ENCODE peak calls at places on chromosomes 3 and 15, in six cellular contexts. E, Q, X, C, H and S are unnamed samples.

GRCh38 chr15:68042156-68042854 is 11.8 kb upstream of the PIAS1 start:
- DNase-seq in E (no peak), Q (no peak), X (no peak), C (no peak), H (no peak), S (no peak)

GRCh38 chr3:194682189-194682588 is 3.5 kb upstream of the FAM43A start:
- DNase-seq in E (no peak), Q (no peak), X (no peak), C (no peak), H (no peak), S (no peak)

GRCh38 chr3:8635625-8636024 is 9.0 kb downstream of the SSUH2 start:
- DNase-seq in E (no peak), Q (no peak), X (no peak), C (no peak), H (no peak), S (no peak)

GRCh38 chr15:48355377-48355776 is 24.1 kb downstream of the DUT start:
- DNase-seq in E (no peak), Q (no peak), X (peak; percentile 27), C (peak; percentile 54), H (no peak), S (no peak)

GRCh38 chr15:98425173-98425572 is 223.2 kb upstream of the IGF1R start:
- DNase-seq in E (no peak), Q (no peak), X (no peak), C (no peak), H (no peak), S (no peak)

GRCh38 chr15:35690698-35691116 is 144.7 kb upstream of the DPH6 start:
- DNase-seq in E (no peak), Q (no peak), X (peak; percentile 38), C (peak; percentile 97), H (no peak), S (no peak)

GRCh38 chr3:108472011-108472591 is 38.3 kb downstream of the MYH15 start:
- DNase-seq in E (no peak), Q (no peak), X (peak; percentile 16), C (peak; percentile 85), H (no peak), S (no peak)

GRCh38 chr3:131140891-131141290 is 114.2 kb downstream of the NEK11 start:
- DNase-seq in E (no peak), Q (no peak), X (no peak), C (no peak), H (no peak), S (no peak)

GRCh38 chr3:4981160-4981687 is 2.0 kb downstream of the BHLHE40 start:
- DNase-seq in E (no peak), Q (no peak), X (no peak), C (peak; percentile 33), H (no peak), S (no peak)

GRCh38 chr3:142888099-142888483 is 792 bp downstream of the PCOLCE2 start:
- DNase-seq in E (no peak), Q (no peak), X (peak; percentile 21), C (no peak), H (no peak), S (peak; percentile 20)

GRCh38 chr3:59595830-59596229 is 546.0 kb upstream of the CFAP20DC start:
- DNase-seq in E (no peak), Q (no peak), X (no peak), C (no peak), H (no peak), S (no peak)

GRCh38 chr3:60017631-60018030 is 967.8 kb upstream of the CFAP20DC start:
- DNase-seq in E (no peak), Q (peak; percentile 16), X (no peak), C (no peak), H (no peak), S (no peak)

GRCh38 chr3:192494176-192494575 is 233.2 kb downstream of the FGF12 start:
- DNase-seq in E (no peak), Q (no peak), X (no peak), C (no peak), H (no peak), S (no peak)

GRCh38 chr3:29410200-29410599 is 129.3 kb downstream of the RBMS3 start:
- DNase-seq in E (no peak), Q (no peak), X (no peak), C (no peak), H (no peak), S (no peak)

GRCh38 chr3:77038468-77038927 is 1.4 kb upstream of the ROBO2 start:
- DNase-seq in E (peak; percentile 57), Q (no peak), X (peak; percentile 91), C (peak; percentile 77), H (peak; percentile 84), S (peak; percentile 63)

GRCh38 chr3:185328324-185329004 is 34.5 kb upstream of the MAP3K13 start:
- DNase-seq in E (no peak), Q (no peak), X (peak; percentile 83), C (no peak), H (no peak), S (peak; percentile 84)

GRCh38 chr3:33441322-33441976 is 1.2 kb upstream of the UBP1 start:
- DNase-seq in E (peak; percentile 54), Q (peak; percentile 18), X (peak; percentile 9), C (no peak), H (no peak), S (no peak)

GRCh38 chr3:179833294-179833693 is 180.5 kb downstream of the USP13 start:
- DNase-seq in E (no peak), Q (no peak), X (no peak), C (no peak), H (no peak), S (no peak)

GRCh38 chr15:69648215-69648614 is 195.6 kb downstream of the RPLP1 start:
- DNase-seq in E (peak; percentile 34), Q (no peak), X (peak; percentile 23), C (no peak), H (peak; percentile 41), S (peak; percentile 21)

GRCh38 chr3:179942560-179943075 is 94.1 kb downstream of the PEX5L start:
- DNase-seq in E (no peak), Q (no peak), X (no peak), C (no peak), H (no peak), S (no peak)

GRCh38 chr3:48558446-48559134 is 2.0 kb upstream of the PFKFB4 start:
- DNase-seq in E (no peak), Q (no peak), X (no peak), C (no peak), H (no peak), S (no peak)

GRCh38 chr15:86849563-86849962 is 769.9 kb downstream of the AGBL1 start:
- DNase-seq in E (no peak), Q (no peak), X (no peak), C (no peak), H (no peak), S (no peak)

GRCh38 chr3:177195941-177196472 is 1.3 kb downstream of the TBL1XR1 start:
- DNase-seq in E (no peak), Q (peak; percentile 44), X (no peak), C (no peak), H (no peak), S (no peak)

GRCh38 chr3:195756935-195757302 is 36.1 kb downstream of the MUC20 start:
- DNase-seq in E (no peak), Q (no peak), X (no peak), C (no peak), H (no peak), S (no peak)

GRCh38 chr15:85408270-85408746 is 27.9 kb downstream of the AKAP13 start:
- DNase-seq in E (no peak), Q (no peak), X (no peak), C (no peak), H (no peak), S (no peak)

GRCh38 chr3:35664460-35664919 is 25.2 kb downstream of the ARPP21 start:
- DNase-seq in E (no peak), Q (no peak), X (peak; percentile 30), C (peak; percentile 73), H (peak; percentile 63), S (peak; percentile 15)

GRCh38 chr3:193767353-193768068 is 174.5 kb downstream of the OPA1 start:
- DNase-seq in E (no peak), Q (no peak), X (no peak), C (no peak), H (no peak), S (no peak)

GRCh38 chr3:129002573-129003569 is 1.8 kb downstream of the EFCC1 start:
- DNase-seq in E (no peak), Q (no peak), X (no peak), C (no peak), H (no peak), S (no peak)
- H3K4me3 ChIP-seq in E (no peak overlapping the region), Q (peak overlapping the region; percentile 58), X (no peak overlapping the region), C (no peak overlapping the region), H (peak overlapping the region; percentile 66), S (no peak overlapping the region)

GRCh38 chr3:64554086-64554920 is 133.5 kb downstream of the ADAMTS9 start:
- DNase-seq in E (no peak), Q (no peak), X (no peak), C (no peak), H (no peak), S (no peak)

GRCh38 chr3:64549869-64550268 is 137.9 kb downstream of the ADAMTS9 start:
- DNase-seq in E (no peak), Q (no peak), X (no peak), C (no peak), H (no peak), S (no peak)

GRCh38 chr3:64552160-64552559 is 135.6 kb downstream of the ADAMTS9 start:
- DNase-seq in E (no peak), Q (no peak), X (peak; percentile 32), C (no peak), H (no peak), S (no peak)

GRCh38 chr3:64550745-64551144 is 137.1 kb downstream of the ADAMTS9 start:
- DNase-seq in E (no peak), Q (no peak), X (no peak), C (no peak), H (peak; percentile 27), S (no peak)

GRCh38 chr3:64551697-64552096 is 136.1 kb downstream of the ADAMTS9 start:
- DNase-seq in E (no peak), Q (no peak), X (no peak), C (no peak), H (no peak), S (no peak)
- H3K27ac ChIP-seq in E (no peak overlapping the region), Q (no peak overlapping the region), X (peak overlapping the region; percentile 5), C (no peak overlapping the region), H (no peak overlapping the region), S (no peak overlapping the region)

GRCh38 chr3:110946810-110947209 is 124.8 kb upstream of the NECTIN3 start:
- DNase-seq in E (no peak), Q (no peak), X (no peak), C (no peak), H (no peak), S (no peak)

GRCh38 chr3:110940074-110940473 is 131.5 kb upstream of the NECTIN3 start:
- DNase-seq in E (no peak), Q (no peak), X (no peak), C (no peak), H (no peak), S (no peak)

DNA sequence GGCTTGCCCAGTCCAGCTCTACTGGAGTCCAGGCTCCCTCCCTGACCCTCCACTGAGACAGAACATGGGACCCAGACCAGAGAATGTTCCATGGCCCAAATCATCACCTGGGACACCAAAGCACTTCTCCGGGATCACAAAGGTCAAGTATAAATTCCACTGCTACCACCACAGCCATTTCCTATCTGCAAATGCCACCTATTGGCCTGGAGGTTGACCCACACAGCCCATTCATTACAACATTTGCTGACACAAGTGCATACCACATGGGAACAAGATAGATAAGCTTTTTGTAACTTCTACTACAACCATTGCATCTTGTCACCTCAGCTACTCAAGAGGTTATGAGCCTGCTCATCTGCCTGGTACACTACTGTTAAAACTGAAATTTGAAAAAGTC is 126.8 kb upstream of the NECTIN3 start:
- DNase-seq in E (no peak), Q (no peak), X (no peak), C (no peak), H (no peak), S (no peak)
- TF ChIP-seq CTCF in E (no peak), Q (no peak), X (no peak), C (no peak), H (no peak), S (no peak)

GRCh38 chr15:90986790-90987507 is 7.4 kb downstream of the PRC1 start:
- DNase-seq in E (no peak), Q (no peak), X (no peak), C (no peak), H (no peak), S (no peak)
- H3K4me3 ChIP-seq in E (no peak overlapping the region), Q (no peak overlapping the region), X (no peak overlapping the region), C (no peak overlapping the region), H (no peak overlapping the region), S (no peak overlapping the region)